ENCODE peak calls at places on chromosomes 13 and 19, in six cellular contexts. One of them, this sample, is unnamed.

GRCh38 chr19:12365372-12366162 is at the start of gene ZNF442:
- DNase-seq in heart left ventricle: peak
- DNase-seq in AG09309: peak
- DNase-seq in spleen: peak
- DNase-seq in EL: peak
- DNase-seq in NCI-H345: peak
- DNase-seq in this sample: peak

GRCh38 chr19:45499196-45500180 is 1.2 kb downstream of the PPM1N start:
- DNase-seq in heart left ventricle: no peak
- DNase-seq in AG09309: no peak
- DNase-seq in spleen: peak
- DNase-seq in EL: peak
- DNase-seq in NCI-H345: peak
- DNase-seq in this sample: peak

GRCh38 chr19:14830702-14831101 is 4.3 kb downstream of the OR7A5 start:
- DNase-seq in heart left ventricle: no peak
- DNase-seq in AG09309: no peak
- DNase-seq in spleen: no peak
- DNase-seq in EL: no peak
- DNase-seq in NCI-H345: no peak
- DNase-seq in this sample: peak

GRCh38 chr19:33472696-33473624 is 48.6 kb downstream of the PEPD start:
- DNase-seq in heart left ventricle: peak
- DNase-seq in AG09309: peak
- DNase-seq in spleen: peak
- DNase-seq in EL: peak
- DNase-seq in NCI-H345: no peak
- DNase-seq in this sample: peak

GRCh38 chr13:76969488-76970365 is 21.4 kb downstream of the ACOD1 start:
- DNase-seq in heart left ventricle: no peak
- DNase-seq in AG09309: no peak
- DNase-seq in spleen: no peak
- DNase-seq in EL: peak
- DNase-seq in NCI-H345: no peak
- DNase-seq in this sample: no peak

GRCh38 chr19:55257461-55258411 is 1.1 kb downstream of the PPP6R1 start:
- DNase-seq in heart left ventricle: no peak
- DNase-seq in AG09309: no peak
- DNase-seq in spleen: peak
- DNase-seq in EL: peak
- DNase-seq in NCI-H345: no peak
- DNase-seq in this sample: peak

GRCh38 chr19:20067898-20068297 is 9.9 kb upstream of the ZNF90 start:
- DNase-seq in heart left ventricle: no peak
- DNase-seq in AG09309: no peak
- DNase-seq in spleen: no peak
- DNase-seq in EL: no peak
- DNase-seq in NCI-H345: no peak
- DNase-seq in this sample: no peak

GRCh38 chr13:41006296-41006695 is 12.8 kb downstream of the ELF1 start:
- DNase-seq in heart left ventricle: no peak
- DNase-seq in AG09309: no peak
- DNase-seq in spleen: no peak
- DNase-seq in EL: no peak
- DNase-seq in NCI-H345: no peak
- DNase-seq in this sample: no peak

GRCh38 chr13:28379371-28380083 is 115.4 kb downstream of the FLT1 start:
- DNase-seq in heart left ventricle: no peak
- DNase-seq in AG09309: no peak
- DNase-seq in spleen: no peak
- DNase-seq in EL: no peak
- DNase-seq in NCI-H345: no peak
- DNase-seq in this sample: no peak

GRCh38 chr19:46472592-46472991 is 1.2 kb upstream of the PNMA8A start:
- DNase-seq in heart left ventricle: no peak
- DNase-seq in AG09309: no peak
- DNase-seq in spleen: no peak
- DNase-seq in EL: no peak
- DNase-seq in NCI-H345: no peak
- DNase-seq in this sample: no peak

GRCh38 chr19:7337380-7338194 is 11.2 kb upstream of the ARHGEF18 start:
- DNase-seq in heart left ventricle: no peak
- DNase-seq in AG09309: no peak
- DNase-seq in spleen: peak
- DNase-seq in EL: no peak
- DNase-seq in NCI-H345: no peak
- DNase-seq in this sample: no peak

This sample was measured in adrenal gland.